ENCODE peak calls at places on chromosomes 4 and X, in ten cellular contexts. J is endothelial cell; D is RWPE1; B is HFFc6; M is uterus; R is foreskin keratinocyte; E is astrocyte of the cerebellum; G is cardiac fibroblast; U is heart left ventricle; P is CD8-positive, alpha-beta T cell. K is an unnamed sample.

GRCh38 chr4:143618811-143619210 is 81.7 kb downstream of the FREM3 start:
- DNase-seq in B (no peak), E (no peak), M (no peak), D (no peak), U (no peak), R (no peak), J (no peak), G (no peak), P (no peak), K (no peak)

GRCh38 chr4:22515145-22515887 is 550 bp downstream of the ADGRA3 start:
- DNase-seq in M (peak; percentile 68), E (peak; percentile 26), G (peak; percentile 63), U (peak; percentile 72), P (no peak), B (peak; percentile 70), R (no peak), J (peak; percentile 55), D (peak; percentile 74), K (peak; percentile 56)

GRCh38 chrX:24219320-24219719 is 69.8 kb downstream of the ZFX start:
- DNase-seq in B (no peak), U (no peak), P (no peak), M (no peak), G (peak; percentile 17), J (no peak), E (no peak), R (no peak), D (no peak), K (no peak)

GRCh38 chrX:8730812-8731578 is 942 bp downstream of the ANOS1 start:
- DNase-seq in R (no peak), E (no peak), P (no peak), M (no peak), B (no peak), U (no peak), G (no peak), J (peak; percentile 13), D (no peak), K (peak; percentile 22)

GRCh38 chr4:70471897-70472296 is at the start of gene MUC7:
- DNase-seq in B (no peak), U (no peak), G (no peak), M (no peak), P (no peak), J (no peak), D (no peak), R (no peak), E (no peak), K (no peak)

GRCh38 chrX:151488677-151489076 is 74.8 kb upstream of the PASD1 start:
- DNase-seq in J (no peak), D (peak; percentile 7), P (peak; percentile 10), B (no peak), G (no peak), M (no peak), U (no peak), R (no peak), E (no peak), K (no peak)

GRCh38 chr4:145513020-145513621 is 31.5 kb downstream of the SMAD1 start:
- DNase-seq in G (no peak), D (no peak), R (no peak), P (no peak), M (no peak), U (no peak), B (no peak), E (no peak), J (no peak), K (no peak)

GRCh38 chrX:105307762-105308161 is 87.3 kb upstream of the TEX13A start:
- DNase-seq in J (no peak), R (no peak), U (no peak), E (no peak), G (peak; percentile 60), D (no peak), M (no peak), P (no peak), B (peak; percentile 32), K (no peak)

GRCh38 chr4:47703964-47704363 is 133.9 kb downstream of the CORIN start:
- DNase-seq in B (no peak), U (no peak), J (no peak), D (no peak), R (no peak), G (no peak), E (no peak), M (peak; percentile 19), P (no peak), K (no peak)

GRCh38 chr4:47704693-47705325 is 133.1 kb downstream of the CORIN start:
- DNase-seq in U (peak; percentile 60), B (peak; percentile 6), J (peak; percentile 54), P (no peak), R (peak; percentile 5), G (peak; percentile 50), E (no peak), D (peak; percentile 30), M (no peak), K (peak; percentile 36)

GRCh38 chr4:47703008-47703407 is 134.9 kb downstream of the CORIN start:
- DNase-seq in U (no peak), B (no peak), R (no peak), D (no peak), J (no peak), M (no peak), P (no peak), G (no peak), E (no peak), K (no peak)

GRCh38 chr4:47701286-47701685 is 136.6 kb downstream of the CORIN start:
- DNase-seq in M (no peak), B (no peak), P (no peak), G (no peak), R (no peak), D (no peak), J (no peak), U (no peak), E (no peak), K (no peak)

DNA sequence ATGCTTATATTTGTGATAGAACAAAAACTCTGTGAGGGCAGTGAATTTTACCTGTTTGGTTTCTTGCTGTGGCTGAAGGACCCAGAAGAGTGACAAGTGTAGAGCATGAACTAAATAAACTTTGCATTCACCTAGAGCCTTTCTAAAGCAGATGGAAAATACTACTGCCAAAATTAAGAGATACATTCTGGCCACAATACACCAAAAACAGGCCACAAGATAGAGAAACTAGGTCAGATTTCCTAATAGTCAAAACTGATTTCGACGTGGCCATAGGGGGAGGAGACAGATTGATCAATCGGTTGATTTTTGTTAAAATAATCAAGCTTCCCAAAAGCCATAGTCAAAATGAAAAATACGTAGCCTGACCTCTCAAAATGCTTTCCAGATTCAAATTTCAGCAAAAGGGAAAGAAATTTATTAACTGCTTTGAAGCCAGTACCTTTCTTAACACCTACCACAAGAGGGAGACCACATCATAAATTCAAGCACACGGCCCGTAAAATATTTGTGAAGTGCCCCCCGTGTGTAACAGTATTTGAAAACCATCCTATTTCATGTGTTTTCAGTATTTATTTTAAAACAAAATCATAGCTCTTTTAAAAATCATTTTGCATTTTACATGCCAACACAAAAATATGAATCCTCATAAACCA is 132.4 kb downstream of the CORIN start:
- DNase-seq in D (peak; percentile 10), J (no peak), B (peak; percentile 15), G (peak; percentile 51), U (no peak), M (no peak), P (no peak), E (no peak), R (no peak), K (no peak)
- TF ChIP-seq CTCF in D (peak; percentile 3), J (peak; percentile 70), B (peak; percentile 77), G (peak; percentile 51), U (peak; percentile 47), M (no peak), P (no peak), E (peak; percentile 47), R (peak; percentile 55), K (peak; percentile 63)

GRCh38 chrX:44246826-44247225 is 96.6 kb downstream of the EFHC2 start:
- DNase-seq in E (no peak), U (no peak), D (no peak), R (no peak), G (no peak), B (no peak), P (no peak), M (no peak), J (no peak), K (no peak)

GRCh38 chrX:44241551-44241950 is 101.9 kb downstream of the EFHC2 start:
- DNase-seq in B (no peak), J (no peak), E (no peak), D (no peak), U (no peak), G (no peak), M (no peak), R (no peak), P (no peak), K (no peak)

GRCh38 chrX:44247468-44247867 is 96.0 kb downstream of the EFHC2 start:
- DNase-seq in P (no peak), M (no peak), U (no peak), B (no peak), D (no peak), J (no peak), G (no peak), R (no peak), E (no peak), K (no peak)

GRCh38 chrX:44245730-44246129 is 97.7 kb downstream of the EFHC2 start:
- DNase-seq in M (no peak), P (peak; percentile 41), U (no peak), B (no peak), D (no peak), G (no peak), E (no peak), J (no peak), R (no peak), K (no peak)

DNA sequence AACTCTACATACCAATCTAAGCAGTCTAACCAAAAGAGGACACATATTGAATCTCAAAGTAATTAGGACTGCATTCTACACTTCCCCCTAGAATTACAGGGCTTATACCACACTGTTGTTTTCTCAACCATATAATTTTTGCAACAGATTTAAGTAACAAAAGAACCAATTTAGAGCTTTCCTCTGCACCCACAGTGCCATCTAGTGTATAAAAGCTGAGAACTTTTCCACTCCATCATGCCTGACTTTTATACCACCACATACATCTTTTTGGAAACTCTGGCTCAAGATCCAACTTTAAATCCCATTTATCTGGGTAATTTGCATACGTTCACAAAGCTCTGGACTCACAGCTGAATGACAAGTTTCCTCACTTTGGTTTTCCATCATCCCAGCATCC is 99.5 kb downstream of the EFHC2 start:
- DNase-seq in P (no peak), E (peak; percentile 22), D (peak; percentile 13), J (no peak), M (no peak), B (no peak), R (no peak), U (no peak), G (peak; percentile 44), K (no peak)
- TF ChIP-seq CTCF in P (peak; percentile 62), E (peak; percentile 54), D (peak; percentile 53), J (no peak), M (peak; percentile 39), B (peak; percentile 73), R (peak; percentile 72), U (peak; percentile 30), G (peak; percentile 34), K (peak; percentile 67)

DNA sequence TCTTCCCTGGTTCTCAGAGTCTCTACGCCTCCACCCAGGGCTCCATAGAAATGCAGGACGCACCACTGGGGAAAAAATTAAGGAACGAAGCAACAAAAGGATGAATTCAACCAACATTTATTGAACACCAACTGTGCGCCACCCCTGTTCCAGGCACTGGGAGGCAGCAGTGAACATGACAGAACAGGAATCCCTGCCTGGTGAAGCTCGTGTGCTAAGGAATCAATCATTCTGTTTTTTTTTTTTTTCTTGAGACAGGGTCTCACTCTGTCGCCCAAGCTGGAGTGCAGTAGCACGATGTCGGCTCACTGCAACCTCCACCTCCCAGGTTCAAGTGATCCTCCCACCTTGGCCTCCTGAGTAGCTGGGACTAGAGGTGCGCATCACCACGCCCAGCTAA is 1.9 kb upstream of the FTSJ1 start:
- DNase-seq in G (peak; percentile 47), E (no peak), B (peak; percentile 1), J (peak; percentile 21), P (no peak), M (no peak), R (no peak), D (no peak), U (no peak), K (no peak)
- TF ChIP-seq CTCF in G (peak; percentile 35), E (peak; percentile 35), B (peak; percentile 37), J (no peak), P (no peak), M (no peak), R (peak; percentile 53), D (no peak), U (no peak), K (peak; percentile 37)

GRCh38 chr4:16812041-16812440 is 86.4 kb downstream of the LDB2 start:
- DNase-seq in J (no peak), G (no peak), U (no peak), M (no peak), R (no peak), B (no peak), E (no peak), P (no peak), D (no peak), K (no peak)
- TF ChIP-seq CTCF in J (no peak), G (no peak), U (no peak), M (no peak), R (no peak), B (no peak), E (no peak), P (no peak), D (no peak), K (no peak)